ENCODE peak calls at places on chromosome 17, in nine cellular contexts. Z is ELR; E is activated T-cell treated with anti-CD3 and anti-CD28 coated beads for 1 hour; T is activated CD4-positive, alpha-beta T cell treated with anti-CD3 and anti-CD28 coated beads for 24 hours; F is neural progenitor cell; A is psoas muscle; Y is stimulated activated CD4-positive, alpha-beta T cell treated with anti-CD3 and anti-CD28 coated beads, Interleukin-15, amount 100 ng/mL, for 1 hour; R is substantia nigra; C is renal cortical epithelial cell. O is an unnamed sample.

GRCh38 chr17:79024901-79025737 is 1.1 kb downstream of the C1QTNF1 start:
- DNase-seq in Z (peak), E (no peak), T (no peak), F (no peak), A (peak), Y (no peak), R (no peak), C (no peak), O (no peak)

GRCh38 chr17:70913086-70913485 is 743.8 kb downstream of the KCNJ2 start:
- DNase-seq in Z (no peak), E (no peak), T (no peak), F (no peak), A (no peak), Y (no peak), R (no peak), C (no peak), O (peak)

GRCh38 chr17:55763856-55764255 is 13.0 kb downstream of the PCTP start:
- DNase-seq in Z (peak), E (no peak), T (no peak), F (no peak), A (no peak), Y (no peak), R (no peak), C (peak), O (no peak)

GRCh38 chr17:40218740-40219072 is 398 bp upstream of the WIPF2 start:
- DNase-seq in Z (peak), E (peak), T (peak), F (peak), A (peak), Y (peak), R (peak), C (peak), O (peak)

GRCh38 chr17:78032166-78032565 is 73.7 kb downstream of the TNRC6C start:
- DNase-seq in Z (peak), E (no peak), T (no peak), F (no peak), A (no peak), Y (no peak), R (no peak), C (no peak), O (peak)

GRCh38 chr17:83009414-83010322 is 69.7 kb upstream of the METRNL start:
- DNase-seq in Z (no peak), E (no peak), T (no peak), F (no peak), A (no peak), Y (no peak), R (no peak), C (no peak), O (no peak)

GRCh38 chr17:75679706-75680201 is 12.6 kb downstream of the SAP30BP start:
- DNase-seq in Z (peak), E (no peak), T (no peak), F (no peak), A (no peak), Y (no peak), R (no peak), C (no peak), O (no peak)

GRCh38 chr17:7515912-7516610 is 31.9 kb downstream of the POLR2A start:
- DNase-seq in Z (no peak), E (no peak), T (no peak), F (no peak), A (no peak), Y (no peak), R (no peak), C (peak), O (no peak)

GRCh38 chr17:45579529-45580495 is 89.3 kb upstream of the PLEKHM1 start:
- DNase-seq in Z (no peak), E (no peak), T (no peak), F (peak), A (no peak), Y (no peak), R (no peak), C (no peak), O (no peak)

GRCh38 chr17:37818689-37819088 is 73.8 kb upstream of the HNF1B start:
- DNase-seq in Z (peak), E (no peak), T (no peak), F (no peak), A (no peak), Y (no peak), R (no peak), C (peak), O (no peak)

GRCh38 chr17:1055751-1056645 is 59.1 kb downstream of the TIMM22 start:
- DNase-seq in Z (peak), E (peak), T (peak), F (peak), A (peak), Y (no peak), R (no peak), C (peak), O (peak)

GRCh38 chr17:82019905-82020873 is 2.5 kb downstream of the CENPX start:
- DNase-seq in Z (peak), E (peak), T (peak), F (peak), A (peak), Y (no peak), R (no peak), C (no peak), O (no peak)

GRCh38 chr17:81252336-81253329 is 13.5 kb downstream of the NDUFAF8 start:
- DNase-seq in Z (no peak), E (no peak), T (no peak), F (no peak), A (no peak), Y (no peak), R (no peak), C (no peak), O (no peak)

GRCh38 chr17:19757536-19758180 is 9.6 kb upstream of the ALDH3A1 start:
- DNase-seq in Z (no peak), E (no peak), T (no peak), F (no peak), A (no peak), Y (no peak), R (no peak), C (no peak), O (no peak)

GRCh38 chr17:40648326-40648968 is 829 bp upstream of the SMARCE1 start:
- DNase-seq in Z (peak), E (no peak), T (peak), F (peak), A (no peak), Y (no peak), R (no peak), C (peak), O (no peak)

GRCh38 chr17:78966123-78966813 is 13.5 kb downstream of the LGALS3BP start:
- DNase-seq in Z (no peak), E (no peak), T (no peak), F (no peak), A (no peak), Y (no peak), R (no peak), C (no peak), O (no peak)

GRCh38 chr17:29196784-29197515 is 16.8 kb upstream of the MYO18A start:
- DNase-seq in Z (no peak), E (no peak), T (no peak), F (no peak), A (no peak), Y (no peak), R (no peak), C (no peak), O (no peak)

O was measured in AG08395.